ENCODE peak calls at places on chromosomes 7 and 10, in seven cellular contexts. W is IMR-90, V is H9, F is neuronal stem cell, T is mesendoderm, M is H1, R is mesenchymal stem cell. A is an unnamed sample. For H3K4me1, the result is how much of the 10 kb centered on the place peaks cover.

GRCh38 chr7:55481126-55481525 is 91.2 kb downstream of the VOPP1 start:
- DNase-seq in T (no peak), V (peak), F (no peak), M (peak), W (no peak), R (no peak), A (no peak)

GRCh38 chr7:22884911-22885823 is 62.5 kb upstream of the TOMM7 start:
- DNase-seq in V (no peak), T (no peak), W (peak), M (no peak), R (peak), F (no peak), A (no peak)

GRCh38 chr7:6031567-6031966 is 391 bp downstream of the ANKRD61 start:
- DNase-seq in F (no peak), R (no peak), T (no peak), M (no peak), W (no peak), V (no peak), A (no peak)

GRCh38 chr10:73991846-73992245 is 6.1 kb upstream of the VCL start:
- DNase-seq in M (peak), T (no peak), V (no peak), R (no peak), F (no peak), W (no peak), A (no peak)

GRCh38 chr7:92634924-92635519 is 44.8 kb upstream of the FAM133B start:
- DNase-seq in T (peak), M (no peak), R (peak), V (no peak), W (peak), F (no peak), A (no peak)

GRCh38 chr10:22986771-22987542 is 59.1 kb downstream of the ARMC3 start:
- DNase-seq in V (no peak), T (no peak), M (no peak), W (peak), R (peak), F (no peak), A (no peak)

GRCh38 chr10:26486304-26486703 is 48.2 kb downstream of the APBB1IP start:
- DNase-seq in F (no peak), R (peak), W (peak), T (peak), V (no peak), M (no peak), A (peak)

GRCh38 chr10:12542271-12542670 is 192.9 kb downstream of the CAMK1D start:
- DNase-seq in V (no peak), W (no peak), T (no peak), F (no peak), M (no peak), R (no peak), A (no peak)

GRCh38 chr10:130043491-130043890 is 67.1 kb downstream of the C10orf143 start:
- DNase-seq in F (no peak), V (no peak), T (no peak), M (peak), W (no peak), R (no peak), A (no peak)

GRCh38 chr7:131174391-131174790 is 153.3 kb upstream of the MKLN1 start:
- DNase-seq in V (no peak), W (no peak), R (no peak), T (no peak), M (no peak), F (no peak), A (no peak)

GRCh38 chr7:155590215-155591023 is 44.1 kb upstream of the CNPY1 start:
- DNase-seq in F (no peak), R (peak), T (peak), W (peak), V (peak), M (no peak), A (no peak)

GRCh38 chr7:116291937-116292336 is 81.6 kb downstream of the TES start:
- DNase-seq in M (no peak), R (no peak), V (no peak), W (no peak), F (no peak), T (no peak), A (no peak)

GRCh38 chr7:45237788-45238461 is 80.3 kb downstream of the RAMP3 start:
- DNase-seq in F (no peak), T (no peak), R (no peak), W (no peak), V (no peak), M (peak), A (no peak)

GRCh38 chr7:55247466-55247865 is 117.7 kb upstream of the LANCL2 start:
- DNase-seq in T (no peak), M (no peak), R (no peak), V (no peak), F (no peak), W (peak), A (no peak)

DNA sequence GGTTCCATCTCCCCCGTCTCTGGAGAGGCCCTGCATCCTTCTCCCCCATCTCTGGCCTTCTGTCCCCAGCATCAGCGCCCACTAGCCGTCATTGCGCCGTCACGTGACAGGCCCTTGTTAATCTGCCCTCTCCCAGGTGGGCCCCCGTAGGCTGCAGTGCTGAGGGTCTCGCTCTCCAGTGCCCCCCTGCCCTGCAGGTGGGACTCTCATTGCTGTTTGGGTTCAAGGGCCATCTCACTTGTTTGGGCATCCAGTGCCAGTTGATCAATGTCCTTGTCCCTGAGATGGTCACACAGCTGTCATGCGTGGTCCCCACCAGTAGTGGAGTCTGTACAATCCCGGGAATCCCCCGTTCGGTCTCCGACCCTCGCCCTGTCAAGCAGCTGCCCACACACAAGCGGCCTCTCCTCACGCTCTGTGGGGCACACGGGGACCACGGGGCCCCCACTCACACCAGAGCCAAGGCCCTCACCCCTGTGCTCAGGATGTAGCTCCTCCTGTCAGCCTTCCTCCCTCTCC is 114.0 kb downstream of the INPP5A start:
- DNase-seq in V (no peak), F (no peak), M (no peak), W (no peak), T (no peak), R (no peak), A (no peak)
- H2AK5ac ChIP-seq in V (no peak), F (peak), M (no peak), W (no peak), T (no peak), R (no peak), A (no peak)

GRCh38 chr10:69474688-69475432 is 23.6 kb downstream of the TSPAN15 start:
- DNase-seq in M (no peak), T (no peak), R (peak), V (no peak), W (peak), F (no peak), A (no peak)
- H3K4me1 ChIP-seq in M (under half), T (under half), R (under half), V (under half), W (under half), F (under half), A (under half)

GRCh38 chr10:30368065-30368718 is 19.1 kb upstream of the MTPAP start:
- DNase-seq in W (no peak), F (no peak), V (peak), R (no peak), M (peak), T (no peak), A (no peak)

GRCh38 chr10:30365278-30365677 is 16.2 kb upstream of the MTPAP start:
- DNase-seq in W (no peak), V (no peak), M (no peak), F (no peak), T (no peak), R (no peak), A (peak)

GRCh38 chr10:30365883-30366282 is 16.8 kb upstream of the MTPAP start:
- DNase-seq in F (no peak), V (no peak), T (no peak), M (no peak), R (no peak), W (no peak), A (no peak)

GRCh38 chr10:30366351-30366750 is 17.3 kb upstream of the MTPAP start:
- DNase-seq in T (no peak), R (no peak), V (no peak), M (no peak), F (no peak), W (no peak), A (no peak)

GRCh38 chr10:30366829-30367228 is 17.8 kb upstream of the MTPAP start:
- DNase-seq in M (no peak), W (no peak), T (no peak), R (no peak), V (no peak), F (no peak), A (peak)
- H2AK5ac ChIP-seq in M (no peak), W (no peak), T (no peak), R (no peak), V (no peak), F (no peak), A (no peak)

DNA sequence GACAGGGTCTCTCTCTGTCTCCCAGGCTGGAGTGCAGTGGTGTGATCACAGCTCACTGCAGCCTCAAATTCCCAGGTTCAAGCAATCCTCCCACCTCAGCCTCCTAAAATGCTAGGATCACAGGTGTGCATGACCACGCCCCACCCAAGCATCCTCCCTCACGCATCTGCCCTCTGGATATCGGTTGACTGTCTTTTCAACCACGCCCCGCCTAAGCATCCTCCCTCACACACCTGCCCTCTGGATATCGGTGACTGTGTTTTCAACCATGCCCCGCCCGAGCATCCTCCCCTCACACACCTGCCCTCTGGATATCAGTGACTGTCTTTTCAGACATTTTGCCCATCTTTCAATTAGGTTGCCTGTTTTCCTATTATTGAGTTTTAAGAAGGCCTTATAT is 140.5 kb downstream of the MAD1L1 start:
- DNase-seq in M (no peak), R (no peak), F (no peak), V (no peak), W (no peak), T (no peak), A (no peak)
- H3K4me1 ChIP-seq in M (under half), R (under half), F (under half), V (under half), W (under half), T (under half), A (under half)

GRCh38 chr7:135978624-135979023 is 1.5 kb upstream of the MTPN start:
- DNase-seq in V (no peak), F (no peak), W (no peak), R (no peak), M (no peak), T (no peak), A (no peak)
- H2AK5ac ChIP-seq in V (no peak), F (no peak), W (no peak), R (no peak), M (no peak), T (no peak), A (no peak)

GRCh38 chr7:119252962-119253361 is 1020.0 kb upstream of the KCND2 start:
- DNase-seq in R (no peak), M (no peak), T (no peak), F (no peak), W (no peak), V (no peak), A (no peak)

GRCh38 chr7:119254741-119255140 is 1018.2 kb upstream of the KCND2 start:
- DNase-seq in V (no peak), R (peak), T (no peak), F (no peak), W (no peak), M (no peak), A (no peak)

GRCh38 chr7:119256446-119257131 is 1016.4 kb upstream of the KCND2 start:
- DNase-seq in T (no peak), F (no peak), R (no peak), M (no peak), W (no peak), V (no peak), A (no peak)

DNA sequence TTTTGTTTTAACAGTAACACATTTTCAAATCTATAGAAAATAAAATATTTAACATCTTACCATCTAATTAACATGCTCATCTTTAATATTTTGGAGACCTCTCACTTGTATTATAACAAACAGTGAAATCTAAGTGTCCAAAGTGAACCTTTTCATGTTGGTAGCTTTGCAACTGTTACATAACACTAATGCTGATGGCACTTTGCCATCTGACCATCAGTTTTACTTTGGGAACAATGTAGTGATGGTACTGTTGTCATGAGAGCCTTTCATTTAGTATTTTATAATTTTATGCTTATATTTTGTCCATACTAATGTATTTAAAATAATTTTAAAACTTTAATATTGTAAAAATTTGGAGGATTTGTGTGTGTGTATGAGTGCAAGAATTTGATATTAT is 1017.0 kb upstream of the KCND2 start:
- DNase-seq in R (no peak), W (no peak), M (no peak), T (no peak), F (no peak), V (no peak), A (no peak)
- H3K4me1 ChIP-seq in R (under half), W (under half), M (under half), T (under half), F (under half), V (under half), A (under half)

GRCh38 chr10:98436704-98437103 is 10.0 kb downstream of the HPS1 start:
- DNase-seq in T (no peak), V (no peak), M (no peak), W (no peak), R (no peak), F (no peak), A (no peak)
- H2AK5ac ChIP-seq in T (no peak), V (no peak), M (no peak), W (no peak), R (no peak), F (no peak), A (no peak)

DNA sequence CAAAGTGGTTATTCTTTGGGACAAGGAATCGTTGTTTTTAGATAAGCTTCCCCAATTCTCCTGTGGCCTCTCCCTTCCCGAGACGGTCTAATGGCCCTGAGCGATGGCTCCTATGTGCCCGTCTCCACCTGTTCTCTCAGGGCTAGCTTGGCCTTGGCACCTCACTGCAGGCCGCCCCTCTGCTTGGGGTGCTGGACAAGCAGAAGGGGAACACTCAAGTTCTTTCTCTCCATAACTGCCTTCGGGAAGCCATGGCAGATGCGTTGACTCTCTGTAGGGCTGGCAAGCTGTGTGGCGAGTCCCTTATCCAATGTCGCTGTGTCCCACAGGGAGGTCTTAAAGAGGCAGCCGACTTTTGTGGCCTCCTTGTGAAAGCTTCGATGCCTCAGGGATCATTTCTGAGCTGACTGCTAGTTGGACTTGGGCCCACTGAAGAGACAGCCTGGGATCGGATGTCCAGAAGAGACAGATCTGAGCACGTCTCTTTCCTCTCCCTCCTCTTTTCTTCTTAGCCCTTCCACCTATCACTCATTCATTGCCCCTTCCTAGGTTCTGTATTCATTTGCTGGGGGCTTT is 70.8 kb downstream of the GRK5 start:
- DNase-seq in R (no peak), T (no peak), F (no peak), V (no peak), W (no peak), M (no peak), A (no peak)
- H3K4me1 ChIP-seq in R (under half), T (under half), F (under half), V (under half), W (under half), M (under half), A (under half)

GRCh38 chr7:127881564-127881963 is 149.7 kb downstream of the LRRC4 start:
- DNase-seq in W (no peak), V (no peak), T (no peak), F (no peak), R (no peak), M (no peak), A (no peak)

GRCh38 chr7:127880454-127880853 is 150.8 kb downstream of the LRRC4 start:
- DNase-seq in W (no peak), V (no peak), M (no peak), F (no peak), R (no peak), T (peak), A (no peak)

GRCh38 chr7:127879942-127880341 is 151.3 kb downstream of the LRRC4 start:
- DNase-seq in M (no peak), F (no peak), W (no peak), R (no peak), V (no peak), T (no peak), A (peak)

GRCh38 chr7:127884066-127884559 is 147.1 kb downstream of the LRRC4 start:
- DNase-seq in R (no peak), W (no peak), T (no peak), F (no peak), V (no peak), M (no peak), A (no peak)

DNA sequence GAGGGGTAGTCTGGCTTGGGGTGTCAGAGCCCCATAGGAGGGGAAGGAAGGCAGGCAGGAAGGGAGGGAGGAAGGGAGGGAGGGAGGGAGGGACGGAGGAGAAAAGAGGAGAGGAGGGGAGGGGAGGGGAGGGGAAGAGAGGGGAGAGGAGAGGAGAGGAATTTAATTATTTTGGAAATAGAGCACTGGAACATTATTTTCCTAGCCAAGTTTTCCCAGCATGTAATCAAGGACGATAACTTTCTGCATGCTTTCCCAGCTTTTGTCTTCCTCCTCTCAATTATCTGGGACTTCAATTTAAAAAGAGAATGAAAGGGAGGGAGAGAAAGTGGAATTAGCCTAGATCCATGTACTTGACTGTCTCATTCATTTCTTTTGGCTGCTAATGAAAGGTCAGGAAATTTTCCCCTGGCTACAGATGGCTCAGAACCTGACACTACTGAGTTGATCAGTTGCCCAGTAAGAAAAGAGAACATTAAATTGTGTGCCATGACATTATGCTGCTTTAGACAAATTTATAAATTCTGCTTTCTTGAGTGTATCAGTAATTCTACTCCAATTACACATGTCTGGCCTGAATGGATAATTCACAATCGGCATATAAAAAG is 148.8 kb downstream of the LRRC4 start:
- DNase-seq in R (no peak), T (no peak), F (no peak), W (no peak), M (no peak), V (no peak), A (no peak)
- H2AK5ac ChIP-seq in R (no peak), T (no peak), F (no peak), W (no peak), M (no peak), V (no peak), A (no peak)